ENCODE peak calls at places on chromosomes 13 and 19, in ten cellular contexts. M, W, A, F, U, S, G, J, D and O are unnamed samples.

GRCh38 chr13:26062853-26063444 is 11.1 kb upstream of the SHISA2 start:
- DNase-seq in S (no peak), A (no peak), J (no peak), M (peak; percentile 64), D (no peak), F (no peak), G (peak; percentile 33), W (no peak), U (peak; percentile 23), O (no peak)

GRCh38 chr13:65965496-65965895 is 1264.6 kb downstream of the PCDH9 start:
- DNase-seq in D (no peak), G (peak; percentile 20), M (no peak), S (no peak), A (no peak), F (no peak), W (no peak), U (no peak), J (no peak), O (no peak)

GRCh38 chr19:30340724-30341595 is 31.2 kb upstream of the ZNF536 start:
- DNase-seq in A (peak; percentile 13), W (no peak), F (no peak), M (no peak), G (no peak), S (no peak), D (no peak), U (no peak), J (no peak), O (no peak)

GRCh38 chr13:112887557-112887991 is 81.4 kb upstream of the MCF2L start:
- DNase-seq in J (no peak), W (peak; percentile 44), S (no peak), U (no peak), M (no peak), F (no peak), A (no peak), G (no peak), D (no peak), O (no peak)

GRCh38 chr19:6318772-6319171 is 14.6 kb downstream of the ACER1 start:
- DNase-seq in G (peak; percentile 10), U (no peak), J (no peak), M (no peak), D (no peak), S (no peak), W (no peak), A (no peak), F (no peak), O (no peak)

GRCh38 chr13:45511310-45512147 is 46.8 kb downstream of the COG3 start:
- DNase-seq in G (peak; percentile 83), F (peak; percentile 44), J (no peak), D (no peak), S (no peak), A (no peak), U (no peak), W (no peak), M (peak; percentile 83), O (no peak)

GRCh38 chr19:5942991-5943390 is 28.9 kb downstream of the CAPS start:
- DNase-seq in M (no peak), D (no peak), G (no peak), S (no peak), F (no peak), A (no peak), J (no peak), W (no peak), U (no peak), O (no peak)

GRCh38 chr13:113052206-113052605 is 53.4 kb upstream of the F7 start:
- DNase-seq in D (no peak), W (peak; percentile 34), M (no peak), U (no peak), G (no peak), S (peak; percentile 17), J (no peak), A (no peak), F (no peak), O (no peak)

DNA sequence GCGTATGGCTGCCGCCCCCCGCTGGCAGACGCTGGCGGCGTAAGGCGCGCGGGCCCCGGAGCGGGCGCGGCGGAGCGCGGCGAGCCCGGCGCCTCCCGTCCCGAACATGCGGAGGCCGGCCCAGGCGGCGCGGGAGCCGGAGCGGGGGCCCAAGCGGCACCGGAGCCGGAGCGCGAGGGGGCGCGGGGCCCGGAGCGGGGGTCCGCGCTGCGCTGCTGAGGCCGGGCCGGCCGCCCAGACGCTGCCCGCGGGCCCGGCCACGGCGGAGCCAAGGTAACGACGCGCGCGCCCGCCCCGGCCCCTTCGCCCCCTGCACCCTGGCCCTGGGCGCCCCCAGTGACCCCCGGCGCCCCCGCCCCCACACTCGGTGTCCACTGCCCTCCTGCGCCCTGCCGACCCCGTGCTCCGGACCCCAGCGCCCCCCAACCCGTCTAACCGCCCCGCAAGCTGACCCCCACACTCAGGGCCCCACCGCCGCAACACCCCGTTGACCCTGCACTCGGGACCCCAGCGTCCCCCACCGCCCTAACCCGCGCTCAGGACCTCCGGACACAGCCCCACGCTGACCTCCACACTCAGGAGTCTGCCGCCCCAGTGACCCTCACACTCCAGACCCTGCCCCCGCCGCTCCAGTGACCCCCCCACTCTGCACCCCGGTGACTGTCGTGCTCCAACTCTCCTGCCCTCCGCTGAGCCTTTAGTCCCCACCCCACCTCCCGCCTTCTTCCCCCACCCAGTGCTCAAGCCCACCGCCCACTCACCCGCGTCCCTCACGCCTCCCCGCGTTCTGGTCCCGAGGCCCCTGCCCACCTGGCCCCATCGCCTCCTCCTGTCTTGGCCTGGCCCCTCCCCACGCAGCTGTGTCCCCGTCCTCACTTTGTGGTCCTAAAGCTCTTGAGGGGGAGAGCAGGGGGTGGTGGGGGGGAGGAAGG is at the start of gene CSNK1G2:
- DNase-seq in S (no peak), F (peak; percentile 42), G (no peak), J (peak; percentile 42), U (peak; percentile 41), W (no peak), D (peak; percentile 51), A (peak; percentile 92), M (no peak), O (no peak)
- TF ChIP-seq POLR2A in S (no peak), F (peak; percentile 66), G (no peak), J (no peak), U (no peak), W (no peak), D (peak; percentile 38), A (no peak), M (no peak), O (peak; percentile 69)

GRCh38 chr13:39600766-39601165 is 2.2 kb downstream of the LHFPL6 start:
- DNase-seq in F (no peak), D (no peak), J (no peak), G (no peak), M (no peak), W (peak; percentile 3), A (no peak), U (no peak), S (peak; percentile 79), O (no peak)
- H3K4me3 ChIP-seq in F (no peak overlapping the region), D (peak overlapping the region; percentile 80), J (peak overlapping the region; percentile 19), G (peak overlapping the region; percentile 2), M (no peak overlapping the region), W (peak overlapping the region; percentile 76), A (no peak overlapping the region), U (peak overlapping the region; percentile 70), S (peak overlapping the region; percentile 80), O (peak overlapping the region; percentile 83)

GRCh38 chr19:1587872-1588271 is 4.8 kb downstream of the MBD3 start:
- DNase-seq in S (no peak), A (no peak), F (no peak), W (no peak), D (no peak), M (no peak), U (no peak), J (no peak), G (no peak), O (no peak)

GRCh38 chr19:1592755-1593628 is at the start of gene MBD3:
- DNase-seq in U (peak; percentile 92), F (peak; percentile 99), D (peak; percentile 89), M (peak; percentile 89), S (peak; percentile 95), W (peak; percentile 98), J (peak; percentile 90), A (peak; percentile 97), G (peak; percentile 93), O (peak; percentile 89)

GRCh38 chr19:1591421-1592022 is 1.1 kb downstream of the MBD3 start:
- DNase-seq in M (peak; percentile 43), J (no peak), F (no peak), U (no peak), A (no peak), S (no peak), D (no peak), W (no peak), G (no peak), O (no peak)

GRCh38 chr19:1592023-1592754 is 476 bp downstream of the MBD3 start:
- DNase-seq in A (peak; percentile 93), W (peak; percentile 98), M (peak; percentile 85), D (peak; percentile 86), S (peak; percentile 93), U (peak; percentile 68), F (peak; percentile 94), J (peak; percentile 82), G (peak; percentile 87), O (peak; percentile 68)

GRCh38 chr19:1590641-1591397 is 1.8 kb downstream of the MBD3 start:
- DNase-seq in S (no peak), U (no peak), D (no peak), A (no peak), G (no peak), W (no peak), F (peak; percentile 62), J (no peak), M (peak; percentile 23), O (no peak)
- TF ChIP-seq POLR2A in S (no peak), U (no peak), D (no peak), A (no peak), G (no peak), W (no peak), F (peak; percentile 58), J (no peak), M (peak; percentile 76), O (no peak)

GRCh38 chr19:45385392-45386221 is 15.2 kb upstream of the ERCC2 start:
- DNase-seq in M (no peak), S (no peak), G (no peak), F (no peak), A (no peak), W (peak; percentile 84), D (no peak), U (no peak), J (no peak), O (no peak)
- H3K4me3 ChIP-seq in M (no peak overlapping the region), S (no peak overlapping the region), G (no peak overlapping the region), F (no peak overlapping the region), A (no peak overlapping the region), W (no peak overlapping the region), D (no peak overlapping the region), U (no peak overlapping the region), J (no peak overlapping the region), O (no peak overlapping the region)

DNA sequence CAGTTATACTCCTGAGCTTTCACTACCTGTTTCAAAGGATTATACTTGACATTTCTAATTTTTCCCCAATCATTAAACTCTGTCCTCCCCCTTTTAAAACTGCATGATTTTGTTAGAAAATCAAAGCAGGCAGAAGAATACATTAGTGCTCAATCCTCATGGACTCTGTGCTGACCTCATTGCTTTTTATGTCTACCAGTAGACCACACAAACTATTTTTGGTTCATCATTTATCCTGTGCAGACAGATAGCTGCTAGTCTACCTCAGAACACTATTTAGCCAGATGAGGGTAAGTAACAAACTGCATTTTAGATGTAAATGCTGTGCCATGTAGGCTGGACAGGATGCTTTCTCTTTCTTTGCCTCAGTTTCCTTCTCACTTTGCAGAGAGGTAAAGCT is 235.9 kb downstream of the DCT start:
- DNase-seq in A (no peak), G (no peak), U (no peak), J (no peak), S (no peak), F (no peak), M (no peak), W (no peak), D (no peak), O (no peak)
- TF ChIP-seq POLR2A in A (no peak), G (no peak), U (no peak), J (no peak), S (no peak), F (no peak), M (no peak), W (no peak), D (no peak), O (no peak)